ENCODE peak calls at places on chromosomes 13 and 19, in nine cellular contexts. F is activated T-helper 2 cell treated with anti-CD3 and anti-CD28 coated beads, Interferon-gamma antibody, Interleukin-2, Interleukin-4, amounts not matched to agents 10 μg/mL and 5 μg/mL and 100 μg/mL, durations not matched to agents 14 hours and 24 hours and 36 hours; T is NCI-H1092 treated with DMSO at 0.1 percent for 48 hours; G is astrocyte of the spinal cord; P is activated CD4-positive, alpha-beta T cell treated with anti-CD3 and anti-CD28 coated beads for 24 hours; N is HTR-8/SVneo; K is LHCN-M2; Y is stimulated activated naive CD8-positive, alpha-beta T cell treated with anti-CD3 and anti-CD28 coated beads, Interleukin-15, Interleukin-2, amounts not matched to agents 100 U/mL and 50 U/mL, for 24 hours; U is fibroblast of the aortic adventitia. L is an unnamed sample.

GRCh38 chr19:39211731-39212376 is 7.8 kb upstream of the SYCN start:
- DNase-seq in F (no peak), T (no peak), G (no peak), P (no peak), N (no peak), K (peak; percentile 35), Y (no peak), U (no peak), L (no peak)

GRCh38 chr13:70237131-70237530 is 128.9 kb upstream of the KLHL1 start:
- DNase-seq in F (no peak), T (no peak), G (peak; percentile 13), P (no peak), N (no peak), K (no peak), Y (no peak), U (no peak), L (no peak)

GRCh38 chr13:113646921-113647340 is 11.1 kb downstream of the ATP4B start:
- DNase-seq in F (no peak), T (no peak), G (no peak), P (no peak), N (no peak), K (no peak), Y (no peak), U (no peak), L (no peak)

GRCh38 chr19:21626924-21627697 is 121.7 kb downstream of the ZNF429 start:
- DNase-seq in F (no peak), T (no peak), G (no peak), P (no peak), N (no peak), K (no peak), Y (no peak), U (no peak), L (no peak)

GRCh38 chr13:36815069-36815468 is 4.0 kb upstream of the RFXAP start:
- DNase-seq in F (no peak), T (no peak), G (no peak), P (no peak), N (no peak), K (no peak), Y (no peak), U (no peak), L (no peak)

GRCh38 chr19:1528596-1529429 is 4.9 kb downstream of the PLK5 start:
- DNase-seq in F (no peak), T (no peak), G (no peak), P (no peak), N (no peak), K (no peak), Y (no peak), U (no peak), L (no peak)

GRCh38 chr19:911197-912033 is 1.6 kb downstream of the R3HDM4 start:
- DNase-seq in F (no peak), T (no peak), G (no peak), P (no peak), N (no peak), K (no peak), Y (no peak), U (no peak), L (no peak)

GRCh38 chr19:53424968-53425597 is 6.7 kb upstream of the ZNF761 start:
- DNase-seq in F (peak; percentile 40), T (peak; percentile 59), G (peak; percentile 50), P (peak; percentile 68), N (peak; percentile 37), K (peak; percentile 52), Y (peak; percentile 71), U (peak; percentile 68), L (peak; percentile 23)

GRCh38 chr13:113959198-113959597 is 14.7 kb downstream of the C13orf46 start:
- DNase-seq in F (no peak), T (no peak), G (no peak), P (no peak), N (no peak), K (peak; percentile 32), Y (no peak), U (no peak), L (no peak)

GRCh38 chr19:13195678-13196077 is 45.5 kb downstream of the IER2 start:
- DNase-seq in F (peak; percentile 33), T (no peak), G (no peak), P (peak; percentile 32), N (no peak), K (no peak), Y (peak; percentile 60), U (no peak), L (peak; percentile 63)

GRCh38 chr19:28516415-28516872 is 696.5 kb downstream of the UQCRFS1 start:
- DNase-seq in F (no peak), T (no peak), G (no peak), P (no peak), N (no peak), K (no peak), Y (no peak), U (no peak), L (no peak)

GRCh38 chr19:42301646-42302204 is at the start of gene PRR19:
- DNase-seq in F (no peak), T (peak; percentile 34), G (no peak), P (no peak), N (no peak), K (no peak), Y (peak; percentile 46), U (no peak), L (no peak)

GRCh38 chr19:17455711-17456123 is 5.0 kb downstream of the NXNL1 start:
- DNase-seq in F (no peak), T (no peak), G (no peak), P (no peak), N (no peak), K (no peak), Y (no peak), U (no peak), L (no peak)

L was measured in GM06990.